ENCODE peak calls at places on chromosomes 13 and 19, in seven cellular contexts. One of them, this sample, is unnamed.

GRCh38 chr13:47463726-47464125 is 537.3 kb downstream of the SUCLA2 start:
- DNase-seq in activated CD8-positive, alpha-beta memory T cell treated with anti-CD3 and anti-CD28 coated beads for 4 hours: no peak
- DNase-seq in fibroblast of lung: peak
- DNase-seq in stimulated activated CD4-positive, alpha-beta T cell treated with anti-CD3 and anti-CD28 coated beads, Interleukin-4, amount 100 ng/mL, for 4 hours: no peak
- DNase-seq in choroid plexus epithelial cell: peak
- DNase-seq in cardiac fibroblast: peak
- DNase-seq in stimulated activated CD8-positive, alpha-beta memory T cell treated with anti-CD3 and anti-CD28 coated beads, Interleukin-15, amount 100 ng/mL, for 24 hours: no peak
- DNase-seq in this sample: peak

GRCh38 chr19:17671906-17672305 is 16.2 kb downstream of the UNC13A start:
- DNase-seq in activated CD8-positive, alpha-beta memory T cell treated with anti-CD3 and anti-CD28 coated beads for 4 hours: no peak
- DNase-seq in fibroblast of lung: peak
- DNase-seq in stimulated activated CD4-positive, alpha-beta T cell treated with anti-CD3 and anti-CD28 coated beads, Interleukin-4, amount 100 ng/mL, for 4 hours: no peak
- DNase-seq in choroid plexus epithelial cell: peak
- DNase-seq in cardiac fibroblast: peak
- DNase-seq in stimulated activated CD8-positive, alpha-beta memory T cell treated with anti-CD3 and anti-CD28 coated beads, Interleukin-15, amount 100 ng/mL, for 24 hours: no peak
- DNase-seq in this sample: peak

GRCh38 chr19:35592226-35592625 is 6.3 kb downstream of the PMIS2 start:
- DNase-seq in activated CD8-positive, alpha-beta memory T cell treated with anti-CD3 and anti-CD28 coated beads for 4 hours: no peak
- DNase-seq in fibroblast of lung: peak
- DNase-seq in stimulated activated CD4-positive, alpha-beta T cell treated with anti-CD3 and anti-CD28 coated beads, Interleukin-4, amount 100 ng/mL, for 4 hours: no peak
- DNase-seq in choroid plexus epithelial cell: peak
- DNase-seq in cardiac fibroblast: peak
- DNase-seq in stimulated activated CD8-positive, alpha-beta memory T cell treated with anti-CD3 and anti-CD28 coated beads, Interleukin-15, amount 100 ng/mL, for 24 hours: no peak
- DNase-seq in this sample: no peak

GRCh38 chr13:65336916-65337315 is 1893.2 kb downstream of the PCDH9 start:
- DNase-seq in activated CD8-positive, alpha-beta memory T cell treated with anti-CD3 and anti-CD28 coated beads for 4 hours: no peak
- DNase-seq in fibroblast of lung: peak
- DNase-seq in stimulated activated CD4-positive, alpha-beta T cell treated with anti-CD3 and anti-CD28 coated beads, Interleukin-4, amount 100 ng/mL, for 4 hours: no peak
- DNase-seq in choroid plexus epithelial cell: peak
- DNase-seq in cardiac fibroblast: peak
- DNase-seq in stimulated activated CD8-positive, alpha-beta memory T cell treated with anti-CD3 and anti-CD28 coated beads, Interleukin-15, amount 100 ng/mL, for 24 hours: no peak
- DNase-seq in this sample: peak

GRCh38 chr19:43465468-43466120 is at the start of gene LYPD3:
- DNase-seq in activated CD8-positive, alpha-beta memory T cell treated with anti-CD3 and anti-CD28 coated beads for 4 hours: no peak
- DNase-seq in fibroblast of lung: no peak
- DNase-seq in stimulated activated CD4-positive, alpha-beta T cell treated with anti-CD3 and anti-CD28 coated beads, Interleukin-4, amount 100 ng/mL, for 4 hours: no peak
- DNase-seq in choroid plexus epithelial cell: no peak
- DNase-seq in cardiac fibroblast: peak
- DNase-seq in stimulated activated CD8-positive, alpha-beta memory T cell treated with anti-CD3 and anti-CD28 coated beads, Interleukin-15, amount 100 ng/mL, for 24 hours: no peak
- DNase-seq in this sample: no peak

GRCh38 chr13:35953537-35954206 is 177.5 kb downstream of the DCLK1 start:
- DNase-seq in activated CD8-positive, alpha-beta memory T cell treated with anti-CD3 and anti-CD28 coated beads for 4 hours: no peak
- DNase-seq in fibroblast of lung: peak
- DNase-seq in stimulated activated CD4-positive, alpha-beta T cell treated with anti-CD3 and anti-CD28 coated beads, Interleukin-4, amount 100 ng/mL, for 4 hours: no peak
- DNase-seq in choroid plexus epithelial cell: peak
- DNase-seq in cardiac fibroblast: peak
- DNase-seq in stimulated activated CD8-positive, alpha-beta memory T cell treated with anti-CD3 and anti-CD28 coated beads, Interleukin-15, amount 100 ng/mL, for 24 hours: no peak
- DNase-seq in this sample: peak

GRCh38 chr13:110306960-110307696 is at the start of the genes COL4A1 and COL4A2:
- DNase-seq in activated CD8-positive, alpha-beta memory T cell treated with anti-CD3 and anti-CD28 coated beads for 4 hours: no peak
- DNase-seq in fibroblast of lung: peak
- DNase-seq in stimulated activated CD4-positive, alpha-beta T cell treated with anti-CD3 and anti-CD28 coated beads, Interleukin-4, amount 100 ng/mL, for 4 hours: no peak
- DNase-seq in choroid plexus epithelial cell: peak
- DNase-seq in cardiac fibroblast: peak
- DNase-seq in stimulated activated CD8-positive, alpha-beta memory T cell treated with anti-CD3 and anti-CD28 coated beads, Interleukin-15, amount 100 ng/mL, for 24 hours: no peak
- DNase-seq in this sample: peak

GRCh38 chr19:647566-648284 is 8.0 kb downstream of the FGF22 start:
- DNase-seq in activated CD8-positive, alpha-beta memory T cell treated with anti-CD3 and anti-CD28 coated beads for 4 hours: no peak
- DNase-seq in fibroblast of lung: no peak
- DNase-seq in stimulated activated CD4-positive, alpha-beta T cell treated with anti-CD3 and anti-CD28 coated beads, Interleukin-4, amount 100 ng/mL, for 4 hours: no peak
- DNase-seq in choroid plexus epithelial cell: no peak
- DNase-seq in cardiac fibroblast: no peak
- DNase-seq in stimulated activated CD8-positive, alpha-beta memory T cell treated with anti-CD3 and anti-CD28 coated beads, Interleukin-15, amount 100 ng/mL, for 24 hours: no peak
- DNase-seq in this sample: no peak

GRCh38 chr13:109707044-109707794 is 79.2 kb downstream of the IRS2 start:
- DNase-seq in activated CD8-positive, alpha-beta memory T cell treated with anti-CD3 and anti-CD28 coated beads for 4 hours: no peak
- DNase-seq in fibroblast of lung: no peak
- DNase-seq in stimulated activated CD4-positive, alpha-beta T cell treated with anti-CD3 and anti-CD28 coated beads, Interleukin-4, amount 100 ng/mL, for 4 hours: no peak
- DNase-seq in choroid plexus epithelial cell: no peak
- DNase-seq in cardiac fibroblast: no peak
- DNase-seq in stimulated activated CD8-positive, alpha-beta memory T cell treated with anti-CD3 and anti-CD28 coated beads, Interleukin-15, amount 100 ng/mL, for 24 hours: no peak
- DNase-seq in this sample: no peak

GRCh38 chr19:2659856-2660432 is 42.5 kb downstream of the GNG7 start:
- DNase-seq in activated CD8-positive, alpha-beta memory T cell treated with anti-CD3 and anti-CD28 coated beads for 4 hours: no peak
- DNase-seq in fibroblast of lung: no peak
- DNase-seq in stimulated activated CD4-positive, alpha-beta T cell treated with anti-CD3 and anti-CD28 coated beads, Interleukin-4, amount 100 ng/mL, for 4 hours: no peak
- DNase-seq in choroid plexus epithelial cell: no peak
- DNase-seq in cardiac fibroblast: no peak
- DNase-seq in stimulated activated CD8-positive, alpha-beta memory T cell treated with anti-CD3 and anti-CD28 coated beads, Interleukin-15, amount 100 ng/mL, for 24 hours: no peak
- DNase-seq in this sample: no peak

GRCh38 chr13:94928127-94928526 is 215.8 kb upstream of the SOX21 start:
- DNase-seq in activated CD8-positive, alpha-beta memory T cell treated with anti-CD3 and anti-CD28 coated beads for 4 hours: no peak
- DNase-seq in fibroblast of lung: no peak
- DNase-seq in stimulated activated CD4-positive, alpha-beta T cell treated with anti-CD3 and anti-CD28 coated beads, Interleukin-4, amount 100 ng/mL, for 4 hours: no peak
- DNase-seq in choroid plexus epithelial cell: no peak
- DNase-seq in cardiac fibroblast: no peak
- DNase-seq in stimulated activated CD8-positive, alpha-beta memory T cell treated with anti-CD3 and anti-CD28 coated beads, Interleukin-15, amount 100 ng/mL, for 24 hours: no peak
- DNase-seq in this sample: no peak

GRCh38 chr13:108342369-108343289 is 73.1 kb downstream of the TNFSF13B start:
- DNase-seq in activated CD8-positive, alpha-beta memory T cell treated with anti-CD3 and anti-CD28 coated beads for 4 hours: no peak
- DNase-seq in fibroblast of lung: peak
- DNase-seq in stimulated activated CD4-positive, alpha-beta T cell treated with anti-CD3 and anti-CD28 coated beads, Interleukin-4, amount 100 ng/mL, for 4 hours: no peak
- DNase-seq in choroid plexus epithelial cell: peak
- DNase-seq in cardiac fibroblast: peak
- DNase-seq in stimulated activated CD8-positive, alpha-beta memory T cell treated with anti-CD3 and anti-CD28 coated beads, Interleukin-15, amount 100 ng/mL, for 24 hours: no peak
- DNase-seq in this sample: peak

GRCh38 chr19:10544242-10544752 is 593 bp downstream of the ATG4D start:
- DNase-seq in activated CD8-positive, alpha-beta memory T cell treated with anti-CD3 and anti-CD28 coated beads for 4 hours: no peak
- DNase-seq in fibroblast of lung: no peak
- DNase-seq in stimulated activated CD4-positive, alpha-beta T cell treated with anti-CD3 and anti-CD28 coated beads, Interleukin-4, amount 100 ng/mL, for 4 hours: no peak
- DNase-seq in choroid plexus epithelial cell: no peak
- DNase-seq in cardiac fibroblast: no peak
- DNase-seq in stimulated activated CD8-positive, alpha-beta memory T cell treated with anti-CD3 and anti-CD28 coated beads, Interleukin-15, amount 100 ng/mL, for 24 hours: no peak
- DNase-seq in this sample: no peak

GRCh38 chr19:40592170-40592569 is 9.0 kb upstream of the LTBP4 start:
- DNase-seq in activated CD8-positive, alpha-beta memory T cell treated with anti-CD3 and anti-CD28 coated beads for 4 hours: no peak
- DNase-seq in fibroblast of lung: peak
- DNase-seq in stimulated activated CD4-positive, alpha-beta T cell treated with anti-CD3 and anti-CD28 coated beads, Interleukin-4, amount 100 ng/mL, for 4 hours: no peak
- DNase-seq in choroid plexus epithelial cell: peak
- DNase-seq in cardiac fibroblast: peak
- DNase-seq in stimulated activated CD8-positive, alpha-beta memory T cell treated with anti-CD3 and anti-CD28 coated beads, Interleukin-15, amount 100 ng/mL, for 24 hours: no peak
- DNase-seq in this sample: peak

GRCh38 chr19:1952635-1953034 is 11.7 kb downstream of the CSNK1G2 start:
- DNase-seq in activated CD8-positive, alpha-beta memory T cell treated with anti-CD3 and anti-CD28 coated beads for 4 hours: no peak
- DNase-seq in fibroblast of lung: no peak
- DNase-seq in stimulated activated CD4-positive, alpha-beta T cell treated with anti-CD3 and anti-CD28 coated beads, Interleukin-4, amount 100 ng/mL, for 4 hours: no peak
- DNase-seq in choroid plexus epithelial cell: no peak
- DNase-seq in cardiac fibroblast: no peak
- DNase-seq in stimulated activated CD8-positive, alpha-beta memory T cell treated with anti-CD3 and anti-CD28 coated beads, Interleukin-15, amount 100 ng/mL, for 24 hours: no peak
- DNase-seq in this sample: no peak

GRCh38 chr19:53908106-53908932 is 759 bp upstream of the CACNG7 start:
- DNase-seq in activated CD8-positive, alpha-beta memory T cell treated with anti-CD3 and anti-CD28 coated beads for 4 hours: no peak
- DNase-seq in fibroblast of lung: peak
- DNase-seq in stimulated activated CD4-positive, alpha-beta T cell treated with anti-CD3 and anti-CD28 coated beads, Interleukin-4, amount 100 ng/mL, for 4 hours: peak
- DNase-seq in choroid plexus epithelial cell: peak
- DNase-seq in cardiac fibroblast: peak
- DNase-seq in stimulated activated CD8-positive, alpha-beta memory T cell treated with anti-CD3 and anti-CD28 coated beads, Interleukin-15, amount 100 ng/mL, for 24 hours: no peak
- DNase-seq in this sample: peak

GRCh38 chr13:34542321-34542720 is 399.7 kb upstream of the NBEA start:
- DNase-seq in activated CD8-positive, alpha-beta memory T cell treated with anti-CD3 and anti-CD28 coated beads for 4 hours: no peak
- DNase-seq in fibroblast of lung: no peak
- DNase-seq in stimulated activated CD4-positive, alpha-beta T cell treated with anti-CD3 and anti-CD28 coated beads, Interleukin-4, amount 100 ng/mL, for 4 hours: no peak
- DNase-seq in choroid plexus epithelial cell: no peak
- DNase-seq in cardiac fibroblast: no peak
- DNase-seq in stimulated activated CD8-positive, alpha-beta memory T cell treated with anti-CD3 and anti-CD28 coated beads, Interleukin-15, amount 100 ng/mL, for 24 hours: no peak
- DNase-seq in this sample: no peak

GRCh38 chr13:73952683-73953082 is 181.5 kb downstream of the KLF12 start:
- DNase-seq in activated CD8-positive, alpha-beta memory T cell treated with anti-CD3 and anti-CD28 coated beads for 4 hours: no peak
- DNase-seq in fibroblast of lung: peak
- DNase-seq in stimulated activated CD4-positive, alpha-beta T cell treated with anti-CD3 and anti-CD28 coated beads, Interleukin-4, amount 100 ng/mL, for 4 hours: no peak
- DNase-seq in choroid plexus epithelial cell: no peak
- DNase-seq in cardiac fibroblast: no peak
- DNase-seq in stimulated activated CD8-positive, alpha-beta memory T cell treated with anti-CD3 and anti-CD28 coated beads, Interleukin-15, amount 100 ng/mL, for 24 hours: no peak
- DNase-seq in this sample: peak

GRCh38 chr13:27858046-27858445 is 61.8 kb upstream of the PDX1 start:
- DNase-seq in activated CD8-positive, alpha-beta memory T cell treated with anti-CD3 and anti-CD28 coated beads for 4 hours: no peak
- DNase-seq in fibroblast of lung: no peak
- DNase-seq in stimulated activated CD4-positive, alpha-beta T cell treated with anti-CD3 and anti-CD28 coated beads, Interleukin-4, amount 100 ng/mL, for 4 hours: no peak
- DNase-seq in choroid plexus epithelial cell: no peak
- DNase-seq in cardiac fibroblast: no peak
- DNase-seq in stimulated activated CD8-positive, alpha-beta memory T cell treated with anti-CD3 and anti-CD28 coated beads, Interleukin-15, amount 100 ng/mL, for 24 hours: no peak
- DNase-seq in this sample: no peak

GRCh38 chr13:51923983-51924539 is 62.3 kb downstream of the CCDC70 start:
- DNase-seq in activated CD8-positive, alpha-beta memory T cell treated with anti-CD3 and anti-CD28 coated beads for 4 hours: no peak
- DNase-seq in fibroblast of lung: no peak
- DNase-seq in stimulated activated CD4-positive, alpha-beta T cell treated with anti-CD3 and anti-CD28 coated beads, Interleukin-4, amount 100 ng/mL, for 4 hours: no peak
- DNase-seq in choroid plexus epithelial cell: no peak
- DNase-seq in cardiac fibroblast: no peak
- DNase-seq in stimulated activated CD8-positive, alpha-beta memory T cell treated with anti-CD3 and anti-CD28 coated beads, Interleukin-15, amount 100 ng/mL, for 24 hours: no peak
- DNase-seq in this sample: no peak

GRCh38 chr19:54299126-54299498 is 13.9 kb downstream of the LILRA5 start:
- DNase-seq in activated CD8-positive, alpha-beta memory T cell treated with anti-CD3 and anti-CD28 coated beads for 4 hours: no peak
- DNase-seq in fibroblast of lung: no peak
- DNase-seq in stimulated activated CD4-positive, alpha-beta T cell treated with anti-CD3 and anti-CD28 coated beads, Interleukin-4, amount 100 ng/mL, for 4 hours: no peak
- DNase-seq in choroid plexus epithelial cell: no peak
- DNase-seq in cardiac fibroblast: no peak
- DNase-seq in stimulated activated CD8-positive, alpha-beta memory T cell treated with anti-CD3 and anti-CD28 coated beads, Interleukin-15, amount 100 ng/mL, for 24 hours: no peak
- DNase-seq in this sample: no peak

GRCh38 chr13:110506859-110507566 is 54.5 kb downstream of the RAB20 start:
- DNase-seq in activated CD8-positive, alpha-beta memory T cell treated with anti-CD3 and anti-CD28 coated beads for 4 hours: no peak
- DNase-seq in fibroblast of lung: peak
- DNase-seq in stimulated activated CD4-positive, alpha-beta T cell treated with anti-CD3 and anti-CD28 coated beads, Interleukin-4, amount 100 ng/mL, for 4 hours: no peak
- DNase-seq in choroid plexus epithelial cell: peak
- DNase-seq in cardiac fibroblast: peak
- DNase-seq in stimulated activated CD8-positive, alpha-beta memory T cell treated with anti-CD3 and anti-CD28 coated beads, Interleukin-15, amount 100 ng/mL, for 24 hours: no peak
- DNase-seq in this sample: no peak

GRCh38 chr13:48571121-48571901 is 38.4 kb upstream of the RCBTB2 start:
- DNase-seq in activated CD8-positive, alpha-beta memory T cell treated with anti-CD3 and anti-CD28 coated beads for 4 hours: no peak
- DNase-seq in fibroblast of lung: peak
- DNase-seq in stimulated activated CD4-positive, alpha-beta T cell treated with anti-CD3 and anti-CD28 coated beads, Interleukin-4, amount 100 ng/mL, for 4 hours: no peak
- DNase-seq in choroid plexus epithelial cell: peak
- DNase-seq in cardiac fibroblast: peak
- DNase-seq in stimulated activated CD8-positive, alpha-beta memory T cell treated with anti-CD3 and anti-CD28 coated beads, Interleukin-15, amount 100 ng/mL, for 24 hours: no peak
- DNase-seq in this sample: peak

GRCh38 chr13:51066091-51066831 is 44.8 kb downstream of the C13orf42 start:
- DNase-seq in activated CD8-positive, alpha-beta memory T cell treated with anti-CD3 and anti-CD28 coated beads for 4 hours: no peak
- DNase-seq in fibroblast of lung: peak
- DNase-seq in stimulated activated CD4-positive, alpha-beta T cell treated with anti-CD3 and anti-CD28 coated beads, Interleukin-4, amount 100 ng/mL, for 4 hours: no peak
- DNase-seq in choroid plexus epithelial cell: peak
- DNase-seq in cardiac fibroblast: no peak
- DNase-seq in stimulated activated CD8-positive, alpha-beta memory T cell treated with anti-CD3 and anti-CD28 coated beads, Interleukin-15, amount 100 ng/mL, for 24 hours: no peak
- DNase-seq in this sample: peak

GRCh38 chr13:113831061-113831460 is 32.8 kb downstream of the GAS6 start:
- DNase-seq in activated CD8-positive, alpha-beta memory T cell treated with anti-CD3 and anti-CD28 coated beads for 4 hours: no peak
- DNase-seq in fibroblast of lung: no peak
- DNase-seq in stimulated activated CD4-positive, alpha-beta T cell treated with anti-CD3 and anti-CD28 coated beads, Interleukin-4, amount 100 ng/mL, for 4 hours: no peak
- DNase-seq in choroid plexus epithelial cell: no peak
- DNase-seq in cardiac fibroblast: no peak
- DNase-seq in stimulated activated CD8-positive, alpha-beta memory T cell treated with anti-CD3 and anti-CD28 coated beads, Interleukin-15, amount 100 ng/mL, for 24 hours: no peak
- DNase-seq in this sample: no peak

GRCh38 chr19:15922021-15922420 is 12.3 kb downstream of the CYP4F11 start:
- DNase-seq in activated CD8-positive, alpha-beta memory T cell treated with anti-CD3 and anti-CD28 coated beads for 4 hours: no peak
- DNase-seq in fibroblast of lung: no peak
- DNase-seq in stimulated activated CD4-positive, alpha-beta T cell treated with anti-CD3 and anti-CD28 coated beads, Interleukin-4, amount 100 ng/mL, for 4 hours: no peak
- DNase-seq in choroid plexus epithelial cell: no peak
- DNase-seq in cardiac fibroblast: no peak
- DNase-seq in stimulated activated CD8-positive, alpha-beta memory T cell treated with anti-CD3 and anti-CD28 coated beads, Interleukin-15, amount 100 ng/mL, for 24 hours: no peak
- DNase-seq in this sample: no peak

GRCh38 chr13:76222511-76222910 is 586.4 kb downstream of the LMO7 start:
- DNase-seq in activated CD8-positive, alpha-beta memory T cell treated with anti-CD3 and anti-CD28 coated beads for 4 hours: no peak
- DNase-seq in fibroblast of lung: peak
- DNase-seq in stimulated activated CD4-positive, alpha-beta T cell treated with anti-CD3 and anti-CD28 coated beads, Interleukin-4, amount 100 ng/mL, for 4 hours: no peak
- DNase-seq in choroid plexus epithelial cell: no peak
- DNase-seq in cardiac fibroblast: no peak
- DNase-seq in stimulated activated CD8-positive, alpha-beta memory T cell treated with anti-CD3 and anti-CD28 coated beads, Interleukin-15, amount 100 ng/mL, for 24 hours: no peak
- DNase-seq in this sample: peak

GRCh38 chr19:49434907-49435577 is 6.3 kb downstream of the SLC17A7 start:
- DNase-seq in activated CD8-positive, alpha-beta memory T cell treated with anti-CD3 and anti-CD28 coated beads for 4 hours: no peak
- DNase-seq in fibroblast of lung: no peak
- DNase-seq in stimulated activated CD4-positive, alpha-beta T cell treated with anti-CD3 and anti-CD28 coated beads, Interleukin-4, amount 100 ng/mL, for 4 hours: no peak
- DNase-seq in choroid plexus epithelial cell: no peak
- DNase-seq in cardiac fibroblast: no peak
- DNase-seq in stimulated activated CD8-positive, alpha-beta memory T cell treated with anti-CD3 and anti-CD28 coated beads, Interleukin-15, amount 100 ng/mL, for 24 hours: no peak
- DNase-seq in this sample: no peak

GRCh38 chr13:22014469-22014868 is 343.6 kb downstream of the FGF9 start:
- DNase-seq in activated CD8-positive, alpha-beta memory T cell treated with anti-CD3 and anti-CD28 coated beads for 4 hours: no peak
- DNase-seq in fibroblast of lung: no peak
- DNase-seq in stimulated activated CD4-positive, alpha-beta T cell treated with anti-CD3 and anti-CD28 coated beads, Interleukin-4, amount 100 ng/mL, for 4 hours: no peak
- DNase-seq in choroid plexus epithelial cell: no peak
- DNase-seq in cardiac fibroblast: no peak
- DNase-seq in stimulated activated CD8-positive, alpha-beta memory T cell treated with anti-CD3 and anti-CD28 coated beads, Interleukin-15, amount 100 ng/mL, for 24 hours: no peak
- DNase-seq in this sample: no peak

GRCh38 chr19:7348587-7349230 is at the start of gene ARHGEF18:
- DNase-seq in activated CD8-positive, alpha-beta memory T cell treated with anti-CD3 and anti-CD28 coated beads for 4 hours: no peak
- DNase-seq in fibroblast of lung: no peak
- DNase-seq in stimulated activated CD4-positive, alpha-beta T cell treated with anti-CD3 and anti-CD28 coated beads, Interleukin-4, amount 100 ng/mL, for 4 hours: peak
- DNase-seq in choroid plexus epithelial cell: peak
- DNase-seq in cardiac fibroblast: no peak
- DNase-seq in stimulated activated CD8-positive, alpha-beta memory T cell treated with anti-CD3 and anti-CD28 coated beads, Interleukin-15, amount 100 ng/mL, for 24 hours: no peak
- DNase-seq in this sample: no peak

GRCh38 chr13:44806841-44807240 is 182.4 kb downstream of the NUFIP1 start:
- DNase-seq in activated CD8-positive, alpha-beta memory T cell treated with anti-CD3 and anti-CD28 coated beads for 4 hours: no peak
- DNase-seq in fibroblast of lung: no peak
- DNase-seq in stimulated activated CD4-positive, alpha-beta T cell treated with anti-CD3 and anti-CD28 coated beads, Interleukin-4, amount 100 ng/mL, for 4 hours: no peak
- DNase-seq in choroid plexus epithelial cell: no peak
- DNase-seq in cardiac fibroblast: no peak
- DNase-seq in stimulated activated CD8-positive, alpha-beta memory T cell treated with anti-CD3 and anti-CD28 coated beads, Interleukin-15, amount 100 ng/mL, for 24 hours: no peak
- DNase-seq in this sample: no peak